ENCODE peak calls at places on chromosomes 7 and 10, in seven cellular contexts. One of them, this sample, is unnamed.
A peak's percentile ranks its signal among the peaks of the same experiment; 100 is the strongest.

GRCh38 chr7:7138897-7139296 is 43.4 kb upstream of the C1GALT1 start:
- DNase-seq in hepatocyte: no peak
- DNase-seq in NCI-H1105: no peak
- DNase-seq in posterior vena cava: no peak
- DNase-seq in stromal cell of bone marrow: no peak
- DNase-seq in nucleus accumbens: no peak
- DNase-seq in amniotic epithelial cell: no peak
- DNase-seq in this sample: no peak

GRCh38 chr7:40356871-40357676 is 222.3 kb downstream of the SUGCT start:
- DNase-seq in hepatocyte: no peak
- DNase-seq in NCI-H1105: no peak
- DNase-seq in posterior vena cava: no peak
- DNase-seq in stromal cell of bone marrow: peak; percentile 24
- DNase-seq in nucleus accumbens: no peak
- DNase-seq in amniotic epithelial cell: peak; percentile 24
- DNase-seq in this sample: no peak

GRCh38 chr10:11782793-11783557 is 40.2 kb upstream of the PROSER2 start:
- DNase-seq in hepatocyte: peak; percentile 87
- DNase-seq in NCI-H1105: no peak
- DNase-seq in posterior vena cava: no peak
- DNase-seq in stromal cell of bone marrow: peak; percentile 33
- DNase-seq in nucleus accumbens: no peak
- DNase-seq in amniotic epithelial cell: peak; percentile 62
- DNase-seq in this sample: no peak

GRCh38 chr10:30573714-30574422 is 55.7 kb downstream of the LYZL2 start:
- DNase-seq in hepatocyte: no peak
- DNase-seq in NCI-H1105: no peak
- DNase-seq in posterior vena cava: no peak
- DNase-seq in stromal cell of bone marrow: no peak
- DNase-seq in nucleus accumbens: no peak
- DNase-seq in amniotic epithelial cell: no peak
- DNase-seq in this sample: no peak

GRCh38 chr7:75662579-75663301 is 76.0 kb downstream of the HIP1 start:
- DNase-seq in hepatocyte: no peak
- DNase-seq in NCI-H1105: no peak
- DNase-seq in posterior vena cava: peak; percentile 24
- DNase-seq in stromal cell of bone marrow: no peak
- DNase-seq in nucleus accumbens: no peak
- DNase-seq in amniotic epithelial cell: no peak
- DNase-seq in this sample: no peak

GRCh38 chr7:15305002-15305600 is 256.7 kb downstream of the AGMO start:
- DNase-seq in hepatocyte: peak; percentile 59
- DNase-seq in NCI-H1105: peak; percentile 32
- DNase-seq in posterior vena cava: no peak
- DNase-seq in stromal cell of bone marrow: no peak
- DNase-seq in nucleus accumbens: no peak
- DNase-seq in amniotic epithelial cell: peak; percentile 41
- DNase-seq in this sample: no peak

GRCh38 chr10:92920866-92921265 is 72.5 kb downstream of the EXOC6 start:
- DNase-seq in hepatocyte: no peak
- DNase-seq in NCI-H1105: no peak
- DNase-seq in posterior vena cava: no peak
- DNase-seq in stromal cell of bone marrow: no peak
- DNase-seq in nucleus accumbens: no peak
- DNase-seq in amniotic epithelial cell: no peak
- DNase-seq in this sample: no peak

GRCh38 chr10:103692421-103693069 is 162.8 kb downstream of the SH3PXD2A start:
- DNase-seq in hepatocyte: no peak
- DNase-seq in NCI-H1105: no peak
- DNase-seq in posterior vena cava: no peak
- DNase-seq in stromal cell of bone marrow: no peak
- DNase-seq in nucleus accumbens: peak; percentile 49
- DNase-seq in amniotic epithelial cell: no peak
- DNase-seq in this sample: no peak

GRCh38 chr10:14554091-14554842 is 220.4 kb downstream of the FAM107B start:
- DNase-seq in hepatocyte: peak; percentile 41
- DNase-seq in NCI-H1105: no peak
- DNase-seq in posterior vena cava: no peak
- DNase-seq in stromal cell of bone marrow: no peak
- DNase-seq in nucleus accumbens: no peak
- DNase-seq in amniotic epithelial cell: no peak
- DNase-seq in this sample: no peak

GRCh38 chr10:70903262-70903921 is 15.0 kb upstream of the PCBD1 start:
- DNase-seq in hepatocyte: peak; percentile 71
- DNase-seq in NCI-H1105: no peak
- DNase-seq in posterior vena cava: peak; percentile 78
- DNase-seq in stromal cell of bone marrow: no peak
- DNase-seq in nucleus accumbens: peak; percentile 51
- DNase-seq in amniotic epithelial cell: peak; percentile 27
- DNase-seq in this sample: peak; percentile 12

GRCh38 chr10:71213127-71213616 is 802 bp downstream of the UNC5B start:
- DNase-seq in hepatocyte: peak; percentile 85
- DNase-seq in NCI-H1105: peak; percentile 44
- DNase-seq in posterior vena cava: peak; percentile 83
- DNase-seq in stromal cell of bone marrow: peak; percentile 43
- DNase-seq in nucleus accumbens: no peak
- DNase-seq in amniotic epithelial cell: peak; percentile 87
- DNase-seq in this sample: no peak

GRCh38 chr7:46239856-46240255 is 318.8 kb upstream of the IGFBP3 start:
- DNase-seq in hepatocyte: no peak
- DNase-seq in NCI-H1105: no peak
- DNase-seq in posterior vena cava: no peak
- DNase-seq in stromal cell of bone marrow: no peak
- DNase-seq in nucleus accumbens: no peak
- DNase-seq in amniotic epithelial cell: no peak
- DNase-seq in this sample: no peak

GRCh38 chr7:29977926-29978652 is 11.5 kb downstream of the SCRN1 start:
- DNase-seq in hepatocyte: no peak
- DNase-seq in NCI-H1105: no peak
- DNase-seq in posterior vena cava: no peak
- DNase-seq in stromal cell of bone marrow: no peak
- DNase-seq in nucleus accumbens: no peak
- DNase-seq in amniotic epithelial cell: no peak
- DNase-seq in this sample: no peak

GRCh38 chr10:99709480-99710229 is 22.3 kb downstream of the COX15 start:
- DNase-seq in hepatocyte: no peak
- DNase-seq in NCI-H1105: no peak
- DNase-seq in posterior vena cava: no peak
- DNase-seq in stromal cell of bone marrow: peak; percentile 55
- DNase-seq in nucleus accumbens: no peak
- DNase-seq in amniotic epithelial cell: peak; percentile 43
- DNase-seq in this sample: no peak

GRCh38 chr10:43056568-43057011 is 20.3 kb upstream of the RET start:
- DNase-seq in hepatocyte: no peak
- DNase-seq in NCI-H1105: no peak
- DNase-seq in posterior vena cava: peak; percentile 66
- DNase-seq in stromal cell of bone marrow: no peak
- DNase-seq in nucleus accumbens: no peak
- DNase-seq in amniotic epithelial cell: no peak
- DNase-seq in this sample: no peak

GRCh38 chr7:19079066-19079465 is 38.4 kb downstream of the TWIST1 start:
- DNase-seq in hepatocyte: no peak
- DNase-seq in NCI-H1105: no peak
- DNase-seq in posterior vena cava: no peak
- DNase-seq in stromal cell of bone marrow: no peak
- DNase-seq in nucleus accumbens: no peak
- DNase-seq in amniotic epithelial cell: peak; percentile 82
- DNase-seq in this sample: no peak

GRCh38 chr7:55518836-55519235 is 53.5 kb downstream of the VOPP1 start:
- DNase-seq in hepatocyte: no peak
- DNase-seq in NCI-H1105: no peak
- DNase-seq in posterior vena cava: no peak
- DNase-seq in stromal cell of bone marrow: no peak
- DNase-seq in nucleus accumbens: no peak
- DNase-seq in amniotic epithelial cell: no peak
- DNase-seq in this sample: no peak

GRCh38 chr7:151175047-151175792 is 7.7 kb upstream of the GBX1 start:
- DNase-seq in hepatocyte: no peak
- DNase-seq in NCI-H1105: no peak
- DNase-seq in posterior vena cava: peak; percentile 57
- DNase-seq in stromal cell of bone marrow: no peak
- DNase-seq in nucleus accumbens: no peak
- DNase-seq in amniotic epithelial cell: no peak
- DNase-seq in this sample: no peak

GRCh38 chr10:102040305-102040704 is 15.7 kb downstream of the ARMH3 start:
- DNase-seq in hepatocyte: peak; percentile 14
- DNase-seq in NCI-H1105: no peak
- DNase-seq in posterior vena cava: no peak
- DNase-seq in stromal cell of bone marrow: no peak
- DNase-seq in nucleus accumbens: no peak
- DNase-seq in amniotic epithelial cell: peak; percentile 36
- DNase-seq in this sample: no peak

GRCh38 chr7:133099887-133100286 is 18.0 kb upstream of the CHCHD3 start:
- DNase-seq in hepatocyte: no peak
- DNase-seq in NCI-H1105: no peak
- DNase-seq in posterior vena cava: no peak
- DNase-seq in stromal cell of bone marrow: no peak
- DNase-seq in nucleus accumbens: no peak
- DNase-seq in amniotic epithelial cell: no peak
- DNase-seq in this sample: no peak

GRCh38 chr10:34821587-34822585 is 6.8 kb upstream of the PARD3 start:
- DNase-seq in hepatocyte: peak; percentile 34
- DNase-seq in NCI-H1105: no peak
- DNase-seq in posterior vena cava: no peak
- DNase-seq in stromal cell of bone marrow: no peak
- DNase-seq in nucleus accumbens: no peak
- DNase-seq in amniotic epithelial cell: peak; percentile 79
- DNase-seq in this sample: no peak

GRCh38 chr10:107814865-107815487 is 650.5 kb upstream of the SORCS1 start:
- DNase-seq in hepatocyte: peak; percentile 77
- DNase-seq in NCI-H1105: no peak
- DNase-seq in posterior vena cava: peak; percentile 47
- DNase-seq in stromal cell of bone marrow: peak; percentile 4
- DNase-seq in nucleus accumbens: peak; percentile 3
- DNase-seq in amniotic epithelial cell: peak; percentile 49
- DNase-seq in this sample: no peak

GRCh38 chr10:24453973-24454372 is 245.0 kb downstream of the KIAA1217 start:
- DNase-seq in hepatocyte: no peak
- DNase-seq in NCI-H1105: no peak
- DNase-seq in posterior vena cava: no peak
- DNase-seq in stromal cell of bone marrow: no peak
- DNase-seq in nucleus accumbens: no peak
- DNase-seq in amniotic epithelial cell: no peak
- DNase-seq in this sample: no peak

GRCh38 chr10:969473-970150 is 18.6 kb upstream of the GTPBP4 start:
- DNase-seq in hepatocyte: no peak
- DNase-seq in NCI-H1105: no peak
- DNase-seq in posterior vena cava: peak; percentile 54
- DNase-seq in stromal cell of bone marrow: no peak
- DNase-seq in nucleus accumbens: no peak
- DNase-seq in amniotic epithelial cell: no peak
- DNase-seq in this sample: no peak

GRCh38 chr10:88281592-88282268 is 301.4 kb downstream of the RNLS start:
- DNase-seq in hepatocyte: no peak
- DNase-seq in NCI-H1105: no peak
- DNase-seq in posterior vena cava: no peak
- DNase-seq in stromal cell of bone marrow: peak; percentile 31
- DNase-seq in nucleus accumbens: no peak
- DNase-seq in amniotic epithelial cell: peak; percentile 77
- DNase-seq in this sample: no peak

GRCh38 chr7:27212587-27213149 is 12.8 kb upstream of the HOXA13 start:
- DNase-seq in hepatocyte: no peak
- DNase-seq in NCI-H1105: peak; percentile 85
- DNase-seq in posterior vena cava: peak; percentile 50
- DNase-seq in stromal cell of bone marrow: no peak
- DNase-seq in nucleus accumbens: no peak
- DNase-seq in amniotic epithelial cell: no peak
- DNase-seq in this sample: no peak

GRCh38 chr10:69901623-69902505 is 100.2 kb downstream of the COL13A1 start:
- DNase-seq in hepatocyte: peak; percentile 82
- DNase-seq in NCI-H1105: no peak
- DNase-seq in posterior vena cava: no peak
- DNase-seq in stromal cell of bone marrow: peak; percentile 25
- DNase-seq in nucleus accumbens: no peak
- DNase-seq in amniotic epithelial cell: peak; percentile 41
- DNase-seq in this sample: no peak

GRCh38 chr7:134371536-134371935 is 54.8 kb upstream of the SLC35B4 start:
- DNase-seq in hepatocyte: no peak
- DNase-seq in NCI-H1105: no peak
- DNase-seq in posterior vena cava: no peak
- DNase-seq in stromal cell of bone marrow: no peak
- DNase-seq in nucleus accumbens: no peak
- DNase-seq in amniotic epithelial cell: no peak
- DNase-seq in this sample: no peak

GRCh38 chr7:131681961-131682360 is 125.5 kb upstream of the PODXL start:
- DNase-seq in hepatocyte: no peak
- DNase-seq in NCI-H1105: no peak
- DNase-seq in posterior vena cava: no peak
- DNase-seq in stromal cell of bone marrow: no peak
- DNase-seq in nucleus accumbens: no peak
- DNase-seq in amniotic epithelial cell: no peak
- DNase-seq in this sample: no peak

GRCh38 chr7:98934267-98934666 is 55.9 kb downstream of the TRRAP start:
- DNase-seq in hepatocyte: no peak
- DNase-seq in NCI-H1105: no peak
- DNase-seq in posterior vena cava: no peak
- DNase-seq in stromal cell of bone marrow: no peak
- DNase-seq in nucleus accumbens: no peak
- DNase-seq in amniotic epithelial cell: no peak
- DNase-seq in this sample: no peak

GRCh38 chr10:125269716-125270115 is 109.4 kb upstream of the CTBP2 start:
- DNase-seq in hepatocyte: no peak
- DNase-seq in NCI-H1105: no peak
- DNase-seq in posterior vena cava: no peak
- DNase-seq in stromal cell of bone marrow: no peak
- DNase-seq in nucleus accumbens: no peak
- DNase-seq in amniotic epithelial cell: no peak
- DNase-seq in this sample: no peak

GRCh38 chr7:138919256-138919655 is 61.9 kb downstream of the KIAA1549 start:
- DNase-seq in hepatocyte: no peak
- DNase-seq in NCI-H1105: no peak
- DNase-seq in posterior vena cava: no peak
- DNase-seq in stromal cell of bone marrow: no peak
- DNase-seq in nucleus accumbens: no peak
- DNase-seq in amniotic epithelial cell: no peak
- DNase-seq in this sample: no peak

GRCh38 chr10:114754445-114755320 is 66.9 kb upstream of the FHIP2A start:
- DNase-seq in hepatocyte: peak; percentile 35
- DNase-seq in NCI-H1105: no peak
- DNase-seq in posterior vena cava: no peak
- DNase-seq in stromal cell of bone marrow: no peak
- DNase-seq in nucleus accumbens: no peak
- DNase-seq in amniotic epithelial cell: peak; percentile 53
- DNase-seq in this sample: no peak

GRCh38 chr10:76082232-76082631 is 650.8 kb downstream of the LRMDA start:
- DNase-seq in hepatocyte: no peak
- DNase-seq in NCI-H1105: no peak
- DNase-seq in posterior vena cava: no peak
- DNase-seq in stromal cell of bone marrow: no peak
- DNase-seq in nucleus accumbens: no peak
- DNase-seq in amniotic epithelial cell: peak; percentile 49
- DNase-seq in this sample: no peak

GRCh38 chr10:17228081-17229015 is at the start of gene VIM:
- DNase-seq in hepatocyte: peak; percentile 90
- DNase-seq in NCI-H1105: no peak
- DNase-seq in posterior vena cava: peak; percentile 98
- DNase-seq in stromal cell of bone marrow: peak; percentile 94
- DNase-seq in nucleus accumbens: peak; percentile 29
- DNase-seq in amniotic epithelial cell: peak; percentile 78
- DNase-seq in this sample: peak; percentile 85

GRCh38 chr7:35544028-35544742 is 150.8 kb downstream of the HERPUD2 start:
- DNase-seq in hepatocyte: no peak
- DNase-seq in NCI-H1105: no peak
- DNase-seq in posterior vena cava: no peak
- DNase-seq in stromal cell of bone marrow: no peak
- DNase-seq in nucleus accumbens: no peak
- DNase-seq in amniotic epithelial cell: no peak
- DNase-seq in this sample: no peak

GRCh38 chr7:104272767-104273384 is 55.5 kb upstream of the LHFPL3 start:
- DNase-seq in hepatocyte: peak; percentile 29
- DNase-seq in NCI-H1105: peak; percentile 25
- DNase-seq in posterior vena cava: no peak
- DNase-seq in stromal cell of bone marrow: peak; percentile 17
- DNase-seq in nucleus accumbens: no peak
- DNase-seq in amniotic epithelial cell: peak; percentile 44
- DNase-seq in this sample: no peak

GRCh38 chr7:155809947-155810606 is 2.2 kb downstream of the SHH start:
- DNase-seq in hepatocyte: no peak
- DNase-seq in NCI-H1105: no peak
- DNase-seq in posterior vena cava: no peak
- DNase-seq in stromal cell of bone marrow: no peak
- DNase-seq in nucleus accumbens: no peak
- DNase-seq in amniotic epithelial cell: no peak
- DNase-seq in this sample: no peak